ENCODE peak calls at places on chromosomes 6 and 20, in eight cellular contexts. A is foreskin fibroblast; M is mucosa of descending colon; G is A549; C is fibroblast of pulmonary artery; K is heart left ventricle; D is left ventricle myocardium inferior; R is CD8-positive, alpha-beta memory T cell. E is an unnamed sample.

GRCh38 chr6:105097288-105097687 is 82.5 kb downstream of the POPDC3 start:
- DNase-seq in D (no peak), K (no peak), A (no peak), R (no peak), G (no peak), M (peak; percentile 83), C (no peak), E (no peak)

GRCh38 chr6:137013738-137014602 is 30.8 kb downstream of the IL20RA start:
- DNase-seq in K (no peak), R (no peak), D (no peak), C (peak; percentile 63), G (peak; percentile 53), A (peak; percentile 36), M (no peak), E (peak; percentile 50)

GRCh38 chr6:81331526-81331925 is 421.0 kb downstream of the TENT5A start:
- DNase-seq in R (no peak), M (no peak), A (peak; percentile 54), G (no peak), K (no peak), C (peak; percentile 14), D (no peak), E (no peak)

GRCh38 chr6:110036408-110037302 is 58.5 kb downstream of the GPR6 start:
- DNase-seq in D (no peak), M (no peak), A (no peak), R (no peak), C (no peak), K (no peak), G (no peak), E (no peak)

GRCh38 chr6:113352029-113352801 is 504.9 kb upstream of the MARCKS start:
- DNase-seq in C (peak; percentile 76), D (no peak), M (no peak), G (peak; percentile 92), K (no peak), R (no peak), A (peak; percentile 67), E (peak; percentile 37)

GRCh38 chr6:149094156-149094555 is 223.4 kb upstream of the TAB2 start:
- DNase-seq in A (no peak), M (no peak), C (peak; percentile 20), K (no peak), R (no peak), D (no peak), G (no peak), E (no peak)

GRCh38 chr6:13470240-13471140 is 16.9 kb downstream of the GFOD1 start:
- DNase-seq in A (no peak), M (no peak), C (no peak), K (no peak), D (no peak), G (no peak), R (no peak), E (no peak)

GRCh38 chr20:33843854-33844253 is 32.7 kb downstream of the CHMP4B start:
- DNase-seq in K (no peak), C (no peak), R (no peak), M (no peak), D (no peak), G (no peak), A (no peak), E (no peak)

GRCh38 chr6:145713746-145714145 is 21.6 kb downstream of the EPM2A start:
- DNase-seq in A (no peak), K (no peak), C (no peak), D (no peak), R (no peak), M (no peak), G (no peak), E (no peak)

GRCh38 chr6:35505985-35506384 is 6.7 kb downstream of the TULP1 start:
- DNase-seq in K (no peak), M (no peak), C (no peak), A (no peak), R (no peak), G (no peak), D (no peak), E (no peak)

GRCh38 chr6:89708316-89708715 is 69.8 kb upstream of the LYRM2 start:
- DNase-seq in C (no peak), A (no peak), K (no peak), D (no peak), G (no peak), R (no peak), M (no peak), E (no peak)

GRCh38 chr6:143549630-143550268 is 38.2 kb upstream of the FUCA2 start:
- DNase-seq in G (no peak), K (no peak), R (no peak), A (no peak), C (no peak), M (no peak), D (no peak), E (no peak)

GRCh38 chr6:69578366-69578890 is 218.4 kb downstream of the LMBRD1 start:
- DNase-seq in M (no peak), G (no peak), K (no peak), C (no peak), A (no peak), R (no peak), D (no peak), E (no peak)

GRCh38 chr6:85404497-85405174 is 45.2 kb upstream of the NT5E start:
- DNase-seq in C (peak; percentile 92), M (peak; percentile 75), K (no peak), R (no peak), A (peak; percentile 96), D (no peak), G (peak; percentile 90), E (peak; percentile 73)

GRCh38 chr6:33671381-33672072 is 40.0 kb downstream of the UQCC2 start:
- DNase-seq in A (no peak), R (no peak), D (no peak), C (no peak), M (no peak), G (peak; percentile 18), K (no peak), E (no peak)

GRCh38 chr6:10373642-10374359 is 41.1 kb downstream of the TFAP2A start:
- DNase-seq in K (no peak), C (no peak), R (no peak), D (no peak), A (peak; percentile 52), M (no peak), G (peak; percentile 45), E (no peak)

GRCh38 chr6:82365011-82365751 is 1.6 kb downstream of the TPBG start:
- DNase-seq in A (peak; percentile 23), K (peak; percentile 42), M (peak; percentile 62), G (peak; percentile 53), C (peak; percentile 35), R (no peak), D (no peak), E (no peak)

GRCh38 chr20:32672982-32673727 is 586 bp downstream of the C20orf203 start:
- DNase-seq in C (no peak), G (no peak), K (peak; percentile 72), A (no peak), M (peak; percentile 49), R (no peak), D (no peak), E (no peak)
- H3K4me3 ChIP-seq in C (no peak overlapping the region), G (no peak overlapping the region), K (no peak overlapping the region), A (no peak overlapping the region), M (no peak overlapping the region), R (no peak overlapping the region), D (no peak overlapping the region), E (no peak overlapping the region)

GRCh38 chr6:160791459-160791858 is 89.4 kb downstream of the PLG start:
- DNase-seq in D (no peak), G (no peak), A (no peak), C (no peak), K (no peak), M (peak; percentile 22), R (no peak), E (no peak)

GRCh38 chr6:160788806-160789205 is 86.8 kb downstream of the PLG start:
- DNase-seq in C (no peak), M (no peak), D (no peak), G (no peak), A (no peak), R (no peak), K (no peak), E (no peak)

GRCh38 chr6:160789263-160790027 is 87.4 kb downstream of the PLG start:
- DNase-seq in K (no peak), R (no peak), A (no peak), M (no peak), G (no peak), D (no peak), C (no peak), E (no peak)

GRCh38 chr6:160791981-160792418 is 90.0 kb downstream of the PLG start:
- DNase-seq in R (no peak), A (no peak), G (peak; percentile 23), M (no peak), K (no peak), C (no peak), D (no peak), E (no peak)

DNA sequence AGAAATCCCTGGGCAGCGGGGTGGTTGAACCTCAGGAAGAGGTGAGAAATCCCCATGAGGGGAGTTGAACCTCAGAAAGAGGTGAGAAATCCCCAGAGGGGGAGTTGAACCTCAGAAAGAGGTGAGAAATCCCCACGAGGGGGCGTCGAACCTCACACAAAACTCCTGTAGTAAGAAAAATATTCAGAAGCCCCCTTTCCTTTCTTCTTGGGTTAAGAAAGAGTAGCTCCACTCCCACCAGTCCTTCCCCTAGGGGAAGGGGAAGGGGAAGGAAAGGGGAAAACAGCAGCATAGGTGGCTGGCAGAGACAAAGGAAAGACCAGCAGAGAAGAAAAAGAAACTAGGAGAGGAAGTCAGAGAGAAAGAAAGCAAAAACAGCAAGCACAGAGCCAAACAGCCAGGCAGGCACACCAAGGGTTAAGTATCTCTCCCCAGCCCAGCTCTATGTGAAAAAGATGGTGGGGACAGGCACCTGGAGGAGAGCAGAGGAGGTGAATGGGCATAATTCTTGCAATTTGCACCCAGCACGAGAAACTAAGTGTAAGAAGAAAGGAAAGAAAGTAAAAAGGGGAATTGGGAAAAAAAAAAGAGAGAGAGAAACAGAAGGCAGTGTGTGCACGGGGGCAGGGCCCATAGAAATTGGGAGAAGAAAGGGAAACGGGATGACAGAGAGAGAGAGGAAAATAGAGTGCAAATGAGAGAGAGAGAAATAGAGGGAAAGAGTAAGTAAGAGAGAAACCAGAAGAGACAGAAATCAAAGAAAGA is 88.2 kb downstream of the PLG start:
- DNase-seq in A (no peak), M (no peak), K (no peak), C (no peak), R (no peak), D (no peak), G (no peak), E (no peak)
- H3K4me3 ChIP-seq in A (no peak overlapping the region), M (no peak overlapping the region), K (no peak overlapping the region), C (no peak overlapping the region), R (no peak overlapping the region), D (no peak overlapping the region), G (no peak overlapping the region), E (no peak overlapping the region)

DNA sequence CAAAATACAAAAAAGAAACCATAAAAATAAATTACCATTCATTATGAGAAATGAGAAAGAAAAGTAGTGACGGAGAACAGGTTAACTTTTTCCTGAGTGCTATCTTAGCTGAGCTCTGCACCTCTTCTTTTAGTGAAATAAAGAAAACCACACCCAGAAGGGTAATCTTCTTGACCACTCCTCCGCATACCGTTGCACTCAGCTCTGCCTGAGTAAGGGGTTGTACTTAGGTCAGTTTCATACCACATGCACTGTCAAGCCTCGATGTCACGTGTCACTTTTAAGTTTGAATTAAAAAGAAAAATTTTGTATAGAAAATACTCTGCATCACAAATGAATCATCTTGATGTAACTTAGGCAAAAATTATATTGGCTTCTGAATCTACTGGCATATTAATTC is 2.8 kb downstream of the EZR start:
- DNase-seq in G (peak; percentile 63), C (no peak), M (no peak), A (no peak), K (no peak), R (no peak), D (no peak), E (no peak)
- H3K4me3 ChIP-seq in G (peak overlapping the region; percentile 90), C (peak overlapping the region; percentile 67), M (no peak overlapping the region), A (peak overlapping the region; percentile 87), K (peak overlapping the region; percentile 87), R (peak overlapping the region; percentile 94), D (peak overlapping the region; percentile 94), E (peak overlapping the region; percentile 65)

GRCh38 chr20:37914672-37915433 is 11.9 kb downstream of the VSTM2L start:
- DNase-seq in A (no peak), R (no peak), C (no peak), G (no peak), D (no peak), K (no peak), M (no peak), E (no peak)
- H3K4me3 ChIP-seq in A (no peak overlapping the region), R (peak overlapping the region; percentile 28), C (no peak overlapping the region), G (no peak overlapping the region), D (peak overlapping the region; percentile 41), K (no peak overlapping the region), M (no peak overlapping the region), E (no peak overlapping the region)